ENCODE peak calls at places on chromosomes 13 and 19, in four cellular contexts. D is neural progenitor cell, L is SK-N-SH, O is fibroblast of lung. I is an unnamed sample.

GRCh38 chr13:24292476-24292875 is 16.9 kb upstream of the C1QTNF9 start:
- DNase-seq in D (no peak), L (no peak), O (no peak), I (no peak)

GRCh38 chr13:53200498-53201453 is 172.2 kb downstream of the OLFM4 start:
- DNase-seq in D (peak; percentile 96), L (peak; percentile 44), O (peak; percentile 2), I (peak; percentile 67)

GRCh38 chr13:53191091-53191490 is 162.5 kb downstream of the OLFM4 start:
- DNase-seq in D (peak; percentile 82), L (no peak), O (no peak), I (no peak)

GRCh38 chr13:99465454-99465853 is 35.8 kb upstream of the TM9SF2 start:
- DNase-seq in D (no peak), L (no peak), O (no peak), I (no peak)

GRCh38 chr13:29800687-29801086 is 49.7 kb downstream of the UBL3 start:
- DNase-seq in D (peak; percentile 16), L (no peak), O (no peak), I (no peak)

GRCh38 chr19:39413269-39413902 is 917 bp downstream of the PLEKHG2 start:
- DNase-seq in D (peak; percentile 87), L (peak; percentile 88), O (peak; percentile 66), I (peak; percentile 94)

GRCh38 chr13:28498481-28499115 is 3.7 kb upstream of the FLT1 start:
- DNase-seq in D (no peak), L (no peak), O (no peak), I (no peak)

GRCh38 chr13:90564566-90564965 is 782.9 kb upstream of the MIR17HG start:
- DNase-seq in D (no peak), L (no peak), O (no peak), I (no peak)

GRCh38 chr13:73822671-73823592 is 311.3 kb downstream of the KLF12 start:
- DNase-seq in D (no peak), L (no peak), O (no peak), I (no peak)

GRCh38 chr19:17933414-17934129 is 757 bp downstream of the CCDC124 start:
- DNase-seq in D (no peak), L (no peak), O (peak; percentile 8), I (no peak)

GRCh38 chr19:10122066-10122465 is 2.4 kb upstream of the EIF3G start:
- DNase-seq in D (no peak), L (no peak), O (peak; percentile 75), I (no peak)

GRCh38 chr13:40153516-40153915 is 498.1 kb downstream of the COG6 start:
- DNase-seq in D (no peak), L (no peak), O (no peak), I (no peak)

GRCh38 chr13:30872685-30873443 is 33.2 kb upstream of the MEDAG start:
- DNase-seq in D (peak; percentile 66), L (peak; percentile 55), O (peak; percentile 84), I (no peak)

GRCh38 chr13:101399365-101399764 is 16.9 kb downstream of the NALCN start:
- DNase-seq in D (no peak), L (no peak), O (no peak), I (no peak)

GRCh38 chr13:80312967-80313366 is 28.0 kb downstream of the SPRY2 start:
- DNase-seq in D (no peak), L (no peak), O (peak; percentile 35), I (no peak)

GRCh38 chr13:33745370-33746324 is 72.3 kb upstream of the RFC3 start:
- DNase-seq in D (no peak), L (no peak), O (no peak), I (no peak)

GRCh38 chr13:97535619-97536018 is 101.7 kb downstream of the RAP2A start:
- DNase-seq in D (no peak), L (no peak), O (peak; percentile 45), I (no peak)

GRCh38 chr19:4707322-4707721 is 16.3 kb downstream of the DPP9 start:
- DNase-seq in D (no peak), L (no peak), O (no peak), I (no peak)

GRCh38 chr19:43316591-43317319 is 36.7 kb upstream of the CD177 start:
- DNase-seq in D (peak; percentile 91), L (peak; percentile 44), O (peak; percentile 9), I (no peak)

GRCh38 chr13:113298001-113298945 is 1.2 kb downstream of the LAMP1 start:
- DNase-seq in D (no peak), L (no peak), O (peak; percentile 31), I (no peak)

GRCh38 chr13:60152114-60152513 is 11.6 kb downstream of the DIAPH3 start:
- DNase-seq in D (no peak), L (no peak), O (no peak), I (no peak)

GRCh38 chr13:26988059-26988769 is 183.4 kb downstream of the USP12 start:
- DNase-seq in D (no peak), L (no peak), O (no peak), I (no peak)

GRCh38 chr13:59691501-59692066 is 472.1 kb downstream of the DIAPH3 start:
- DNase-seq in D (no peak), L (no peak), O (peak; percentile 65), I (no peak)

GRCh38 chr19:44539236-44539819 is 9.9 kb upstream of the CEACAM20 start:
- DNase-seq in D (no peak), L (no peak), O (no peak), I (peak; percentile 21)

GRCh38 chr19:623974-624373 is 9.4 kb downstream of the POLRMT start:
- DNase-seq in D (peak; percentile 29), L (no peak), O (peak; percentile 78), I (no peak)

GRCh38 chr19:778910-779653 is 18.2 kb upstream of the PTBP1 start:
- DNase-seq in D (no peak), L (no peak), O (peak; percentile 97), I (peak; percentile 82)

GRCh38 chr19:44438441-44438840 is 9.8 kb downstream of the ZNF229 start:
- DNase-seq in D (peak; percentile 2), L (no peak), O (no peak), I (no peak)

GRCh38 chr13:44759723-44760360 is 183.7 kb upstream of the TSC22D1 start:
- DNase-seq in D (no peak), L (no peak), O (peak; percentile 36), I (no peak)

GRCh38 chr19:39415111-39416046 is 2.9 kb downstream of the PLEKHG2 start:
- DNase-seq in D (no peak), L (no peak), O (no peak), I (no peak)

GRCh38 chr13:32277838-32278237 is 37.3 kb downstream of the ZAR1L start:
- DNase-seq in D (no peak), L (no peak), O (no peak), I (no peak)

DNA sequence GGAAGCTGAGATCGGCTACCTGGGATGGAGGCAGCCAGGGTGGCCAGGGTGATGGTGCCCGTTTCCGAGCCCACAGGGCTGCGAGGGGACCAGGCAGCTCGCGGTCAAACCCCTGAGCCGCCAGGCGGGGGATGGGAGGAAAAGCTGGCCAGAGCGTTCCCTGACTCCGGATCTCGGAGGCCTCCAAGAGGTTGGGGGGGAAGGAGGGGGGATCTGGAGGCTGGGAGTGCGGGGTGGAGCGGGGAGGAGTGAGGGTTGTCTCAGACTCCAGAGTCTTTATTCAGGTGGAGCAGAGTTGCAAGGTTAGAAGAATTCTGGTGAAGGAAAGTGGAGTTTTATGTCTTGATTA is 1.1 kb downstream of the CACNG7 start:
- DNase-seq in D (peak; percentile 86), L (peak; percentile 78), O (no peak), I (peak; percentile 54)
- H3K9ac ChIP-seq in D (no peak overlapping the region), L (peak overlapping the region; percentile 67), O (no peak overlapping the region), I (no peak overlapping the region)

GRCh38 chr19:35695895-35696422 is 8.4 kb upstream of the ZBTB32 start:
- DNase-seq in D (no peak), L (no peak), O (no peak), I (no peak)

GRCh38 chr19:35693835-35694599 is 10.3 kb upstream of the ZBTB32 start:
- DNase-seq in D (peak; percentile 93), L (peak; percentile 90), O (peak; percentile 84), I (peak; percentile 90)

GRCh38 chr19:35689836-35690235 is 14.5 kb upstream of the ZBTB32 start:
- DNase-seq in D (no peak), L (no peak), O (no peak), I (no peak)

GRCh38 chr19:35693422-35693821 is 10.9 kb upstream of the ZBTB32 start:
- DNase-seq in D (no peak), L (no peak), O (no peak), I (no peak)

DNA sequence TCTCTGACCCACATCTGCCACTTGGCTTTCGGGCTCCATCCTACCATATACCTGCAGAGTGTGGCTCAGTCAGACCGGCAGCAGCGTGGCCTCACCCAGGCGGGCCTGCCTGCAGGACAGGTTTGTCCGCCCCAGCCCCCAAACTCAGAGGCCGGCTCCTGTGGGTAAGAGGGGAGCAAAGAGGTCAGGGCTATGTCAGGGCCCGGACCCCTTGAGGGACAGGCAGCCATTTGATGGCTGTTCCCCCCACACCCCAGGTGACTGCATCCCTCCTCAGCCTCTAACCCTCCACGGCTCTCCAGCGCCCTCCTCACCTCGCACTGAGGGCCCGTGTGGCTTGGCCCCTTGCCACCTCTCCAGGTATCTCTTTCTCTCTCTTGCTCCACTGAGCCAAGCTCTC is 12.3 kb upstream of the ZBTB32 start:
- DNase-seq in D (no peak), L (no peak), O (no peak), I (no peak)
- TF ChIP-seq CTCF in D (no peak), L (no peak), O (no peak), I (no peak)

DNA sequence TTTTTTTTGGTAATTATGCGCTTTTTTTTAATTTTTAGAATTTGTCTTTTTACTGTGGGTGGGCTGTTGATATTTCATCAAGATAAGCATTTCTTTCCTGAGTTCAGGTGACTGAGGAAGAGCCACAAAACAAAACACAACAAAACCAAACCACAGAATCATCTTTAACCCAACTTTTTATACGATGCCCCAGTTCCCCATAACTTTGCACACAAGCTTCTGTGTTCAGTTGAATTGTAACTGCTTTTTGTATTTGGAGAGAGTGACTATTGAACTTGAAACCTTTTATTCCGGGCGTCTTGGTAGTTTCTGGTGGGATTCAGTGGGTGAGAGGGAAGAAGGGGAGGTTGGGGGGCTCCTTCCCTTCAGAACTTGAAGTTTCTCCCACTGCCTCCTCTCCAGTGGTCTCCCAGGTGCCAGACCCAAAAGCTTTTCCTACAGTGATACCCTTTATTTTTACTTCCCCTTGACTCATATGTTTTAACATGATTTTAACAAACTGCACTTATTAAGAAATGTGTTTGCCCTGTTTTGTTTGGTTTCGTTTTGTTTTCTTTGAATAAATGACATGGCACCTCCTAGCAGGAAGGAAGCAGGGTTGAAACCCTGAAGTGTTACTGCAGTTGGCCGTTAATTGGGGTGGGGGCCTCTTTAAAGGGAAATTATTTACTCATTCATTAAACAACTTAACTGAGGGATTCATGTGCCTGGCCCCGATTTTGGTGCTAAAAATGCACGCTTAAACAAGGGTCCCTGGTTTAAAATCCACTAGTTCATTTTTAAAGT is 2.7 kb upstream of the CCDC97 start:
- DNase-seq in D (no peak), L (no peak), O (no peak), I (no peak)
- H3K36me3 ChIP-seq in D (peaks cover 7% of the 10 kb centered on the region), L (peaks cover 58% of the 10 kb centered on the region), O (peaks cover 15% of the 10 kb centered on the region), I (peaks cover 26% of the 10 kb centered on the region)

DNA sequence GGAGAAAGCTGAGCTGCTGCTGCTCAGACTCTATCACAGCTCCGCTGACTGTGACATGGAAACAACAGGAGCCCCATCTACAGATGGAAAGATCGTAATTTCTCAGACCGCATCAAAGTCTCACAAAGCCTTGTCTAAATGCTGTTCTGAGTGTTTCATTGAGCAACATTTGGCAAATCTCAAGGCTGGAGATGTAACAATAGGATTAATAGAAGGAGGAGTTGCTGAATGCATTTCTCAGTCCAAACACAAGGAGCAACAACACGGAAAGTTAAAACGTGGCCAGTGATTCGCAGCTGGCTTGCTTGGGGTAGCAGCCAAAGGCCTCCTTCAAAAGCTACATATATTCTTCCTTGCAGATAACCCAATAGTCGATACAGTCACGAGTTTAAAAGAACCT is 55.7 kb downstream of the MRPL57 start:
- DNase-seq in D (no peak), L (no peak), O (peak; percentile 78), I (no peak)
- H3K9ac ChIP-seq in D (no peak overlapping the region), L (no peak overlapping the region), O (no peak overlapping the region), I (no peak overlapping the region)

GRCh38 chr19:53078668-53079067 is 24.6 kb downstream of the ZNF160 start:
- DNase-seq in D (no peak), L (no peak), O (no peak), I (no peak)
- TF ChIP-seq CTCF in D (no peak), L (no peak), O (no peak), I (no peak)